ENCODE peak calls at places on chromosomes 2 and 18, in nine cellular contexts. T is CD4-positive, alpha-beta T cell; D is Jurkat, Clone E6-1; M is keratinocyte; F is foreskin fibroblast; B is T-helper 1 cell; R is HEK293T; I is GM13977; K is fibroblast of the conjunctiva. X is an unnamed sample.

GRCh38 chr18:46481847-46482245 is 175.2 kb downstream of the LOXHD1 start:
- DNase-seq in B (no peak), K (no peak), M (peak), F (peak), D (no peak), I (no peak), R (no peak), T (no peak), X (no peak)

GRCh38 chr2:230643576-230644291 is 68.9 kb upstream of the CAB39 start:
- DNase-seq in R (no peak), M (no peak), I (peak), T (no peak), B (no peak), D (peak), F (no peak), K (no peak), X (no peak)

GRCh38 chr18:1573732-1574131 is 669.1 kb downstream of the ADCYAP1 start:
- DNase-seq in M (no peak), T (no peak), F (no peak), B (no peak), R (no peak), I (no peak), D (no peak), K (no peak), X (no peak)

GRCh38 chr2:70011335-70011734 is 49.9 kb upstream of the ASPRV1 start:
- DNase-seq in I (no peak), F (no peak), B (no peak), D (no peak), M (no peak), R (no peak), K (no peak), T (no peak), X (peak)

GRCh38 chr2:228065686-228066085 is 115.8 kb downstream of the SPHKAP start:
- DNase-seq in T (no peak), K (no peak), I (no peak), D (no peak), R (no peak), M (no peak), F (no peak), B (no peak), X (no peak)

GRCh38 chr18:49934457-49934856 is 121.1 kb upstream of the ACAA2 start:
- DNase-seq in D (no peak), B (no peak), I (no peak), M (no peak), T (no peak), K (no peak), F (no peak), R (no peak), X (no peak)

GRCh38 chr18:38930881-38931753 is 1365.5 kb upstream of the CELF4 start:
- DNase-seq in R (no peak), T (no peak), I (no peak), B (no peak), M (no peak), F (no peak), D (no peak), K (no peak), X (no peak)

GRCh38 chr2:47056875-47057731 is 98.0 kb downstream of the STPG4 start:
- DNase-seq in R (no peak), D (no peak), M (no peak), F (no peak), K (peak), I (peak), T (no peak), B (no peak), X (no peak)

GRCh38 chr2:200274116-200275075 is 32.1 kb upstream of the SPATS2L start:
- DNase-seq in D (no peak), F (peak), M (no peak), B (no peak), K (no peak), R (no peak), T (no peak), I (no peak), X (no peak)

GRCh38 chr2:98457045-98457696 is 12.5 kb downstream of the INPP4A start:
- DNase-seq in I (no peak), F (peak), D (no peak), K (peak), T (no peak), B (no peak), M (no peak), R (no peak), X (no peak)

GRCh38 chr2:145961846-145962245 is 1441.9 kb upstream of the ZEB2 start:
- DNase-seq in K (no peak), F (peak), I (no peak), T (no peak), R (no peak), M (no peak), B (no peak), D (no peak), X (no peak)

GRCh38 chr2:66869076-66869475 is 434.2 kb downstream of the MEIS1 start:
- DNase-seq in D (no peak), M (peak), K (no peak), I (no peak), R (no peak), B (no peak), F (peak), T (no peak), X (no peak)

GRCh38 chr2:165634282-165634681 is 159.8 kb downstream of the GALNT3 start:
- DNase-seq in B (no peak), M (no peak), R (no peak), F (no peak), D (no peak), K (no peak), T (no peak), I (no peak), X (no peak)

GRCh38 chr2:113966832-113967231 is 76.9 kb downstream of the ACTR3 start:
- DNase-seq in T (no peak), M (no peak), F (no peak), I (no peak), K (no peak), R (no peak), B (no peak), D (no peak), X (no peak)

GRCh38 chr2:224284134-224284946 is 117.6 kb downstream of the FAM124B start:
- DNase-seq in D (peak), I (no peak), M (no peak), K (peak), R (peak), F (peak), T (no peak), B (no peak), X (no peak)

GRCh38 chr2:40630035-40630434 is 178.1 kb upstream of the SLC8A1 start:
- DNase-seq in I (no peak), K (no peak), R (no peak), T (no peak), F (no peak), M (no peak), B (no peak), D (no peak), X (no peak)

GRCh38 chr2:190820416-190820815 is 60.2 kb upstream of the GLS start:
- DNase-seq in K (no peak), R (no peak), T (no peak), I (no peak), F (no peak), D (no peak), M (no peak), B (no peak), X (no peak)

GRCh38 chr2:71714601-71715240 is 261.4 kb downstream of the DYSF start:
- DNase-seq in M (no peak), R (no peak), I (no peak), F (no peak), T (no peak), B (no peak), D (no peak), K (no peak), X (no peak)

GRCh38 chr2:71558300-71559051 is 105.1 kb downstream of the DYSF start:
- DNase-seq in K (no peak), T (no peak), R (no peak), F (no peak), B (no peak), D (no peak), M (no peak), I (no peak), X (no peak)

GRCh38 chr2:1675633-1676032 is 68.7 kb downstream of the PXDN start:
- DNase-seq in I (no peak), K (peak), T (no peak), M (peak), B (no peak), F (peak), R (no peak), D (no peak), X (peak)

GRCh38 chr2:176569574-176569973 is 300.3 kb downstream of the MTX2 start:
- DNase-seq in I (no peak), K (no peak), D (no peak), B (no peak), M (no peak), F (no peak), T (no peak), R (no peak), X (no peak)

GRCh38 chr2:186516396-186516795 is 30.3 kb downstream of the ZC3H15 start:
- DNase-seq in T (no peak), K (no peak), R (no peak), F (no peak), M (no peak), D (no peak), B (no peak), I (no peak), X (no peak)

GRCh38 chr2:232610081-232610480 is 23.3 kb upstream of the EFHD1 start:
- DNase-seq in D (no peak), T (no peak), F (no peak), K (no peak), R (no peak), B (no peak), M (no peak), I (no peak), X (no peak)

GRCh38 chr2:174697267-174697666 is 67.0 kb downstream of the CHRNA1 start:
- DNase-seq in D (peak), B (peak), T (peak), M (no peak), I (peak), R (peak), K (no peak), F (peak), X (peak)

GRCh38 chr2:27485496-27485895 is 4.0 kb downstream of the IFT172 start:
- DNase-seq in I (no peak), K (no peak), M (no peak), T (no peak), R (no peak), B (no peak), D (no peak), F (no peak), X (no peak)